ENCODE peak calls at places on chromosomes 3 and 15, in ten cellular contexts. C is cardiac muscle cell; G is IMR-90; K is thoracic aorta; E is NCI-H774; V is foreskin fibroblast; Q is EL; L is activated CD4-positive, alpha-beta T cell treated with anti-CD3 and anti-CD28 coated beads, Interleukin-2, amount 50 U/mL, for 48 hours; P is iPS-NIHi11; T is HTR-8/SVneo. Y is an unnamed sample.

GRCh38 chr3:107106316-107106715 is 270.9 kb upstream of the CCDC54 start:
- DNase-seq in T (peak), V (no peak), Q (peak), L (no peak), E (no peak), G (peak), P (no peak), K (no peak), C (no peak), Y (peak)

GRCh38 chr15:43150171-43150929 is 17.0 kb downstream of the TMEM62 start:
- DNase-seq in K (no peak), G (peak), L (no peak), V (peak), E (no peak), P (peak), T (peak), C (no peak), Q (peak), Y (peak)

GRCh38 chr3:72041531-72041930 is 256.6 kb upstream of the PROK2 start:
- DNase-seq in Q (no peak), T (no peak), K (no peak), P (no peak), V (peak), C (no peak), G (no peak), E (no peak), L (no peak), Y (peak)

GRCh38 chr3:13480340-13481318 is 523 bp downstream of the HDAC11 start:
- DNase-seq in Q (no peak), P (no peak), K (no peak), E (no peak), C (no peak), L (no peak), T (peak), V (no peak), G (peak), Y (peak)

GRCh38 chr3:64049136-64049535 is 25.8 kb upstream of the PSMD6 start:
- DNase-seq in Q (peak), K (no peak), C (no peak), L (peak), E (no peak), V (peak), G (peak), P (no peak), T (no peak), Y (peak)

GRCh38 chr15:42490246-42490742 is 647 bp downstream of the ZNF106 start:
- DNase-seq in P (no peak), L (no peak), C (no peak), K (no peak), Q (no peak), E (no peak), G (peak), V (no peak), T (peak), Y (no peak)

GRCh38 chr3:128348805-128349531 is 117.7 kb downstream of the DNAJB8 start:
- DNase-seq in K (no peak), G (peak), T (no peak), L (no peak), E (no peak), V (no peak), Q (no peak), P (peak), C (no peak), Y (peak)

GRCh38 chr15:87973456-87974215 is 282.9 kb downstream of the NTRK3 start:
- DNase-seq in C (peak), K (no peak), P (no peak), Q (no peak), T (no peak), V (no peak), L (no peak), E (no peak), G (no peak), Y (no peak)

GRCh38 chr3:46442591-46443530 is 21.8 kb downstream of the LTF start:
- DNase-seq in V (peak), E (peak), P (no peak), C (no peak), L (peak), K (no peak), Q (no peak), T (no peak), G (no peak), Y (peak)

GRCh38 chr15:66131200-66131599 is 122.3 kb downstream of the MEGF11 start:
- DNase-seq in G (no peak), L (no peak), V (no peak), T (no peak), K (no peak), Q (no peak), E (no peak), P (no peak), C (peak), Y (no peak)